ENCODE peak calls at places on chromosomes 1 and 21, in six cellular contexts. Y is HEK293T, N is IMR-90, W is GM12878, E is K562, S is HepG2. I is an unnamed sample.

GRCh38 chr1:185652348-185652747 is 81.8 kb upstream of the HMCN1 start:
- DNase-seq in N (no peak), E (no peak), W (no peak), Y (peak), S (peak), I (peak)

GRCh38 chr21:18772404-18772803 is 368.8 kb upstream of the TMPRSS15 start:
- DNase-seq in S (no peak), W (no peak), E (no peak), N (no peak), Y (no peak), I (no peak)

GRCh38 chr1:56375184-56375837 is 204.1 kb downstream of the PLPP3 start:
- DNase-seq in N (peak), W (no peak), Y (no peak), S (no peak), E (no peak), I (no peak)

GRCh38 chr1:47725000-47725731 is 272.0 kb downstream of the TRABD2B start:
- DNase-seq in S (no peak), Y (no peak), N (no peak), W (no peak), E (peak), I (peak)

GRCh38 chr1:5424802-5425201 is 567.4 kb downstream of the NPHP4 start:
- DNase-seq in E (no peak), N (no peak), W (no peak), S (no peak), Y (no peak), I (no peak)

GRCh38 chr1:25199876-25200620 is 32.3 kb downstream of the SYF2 start:
- DNase-seq in W (no peak), S (no peak), N (no peak), E (no peak), Y (no peak), I (no peak)

GRCh38 chr1:171563675-171564074 is 58.4 kb upstream of the MYOCOS start:
- DNase-seq in N (peak), E (no peak), Y (no peak), W (no peak), S (no peak), I (no peak)

GRCh38 chr21:20783611-20784010 is 214.6 kb upstream of the NCAM2 start:
- DNase-seq in S (no peak), Y (no peak), N (no peak), W (no peak), E (no peak), I (no peak)

GRCh38 chr1:51916587-51917405 is 38.3 kb upstream of the NRDC start:
- DNase-seq in N (peak), W (no peak), S (no peak), E (no peak), Y (no peak), I (no peak)

GRCh38 chr1:43441166-43441893 is 12.4 kb downstream of the HYI start:
- DNase-seq in E (no peak), S (no peak), Y (no peak), W (no peak), N (no peak), I (no peak)

GRCh38 chr1:206463911-206464310 is 6.4 kb upstream of the IKBKE start:
- DNase-seq in W (no peak), Y (no peak), N (no peak), E (no peak), S (no peak), I (no peak)

GRCh38 chr1:206466840-206467649 is 3.2 kb upstream of the IKBKE start:
- DNase-seq in Y (no peak), W (no peak), N (no peak), S (no peak), E (no peak), I (no peak)

GRCh38 chr1:206465951-206466350 is 4.3 kb upstream of the IKBKE start:
- DNase-seq in E (no peak), W (no peak), Y (no peak), S (no peak), N (no peak), I (no peak)

GRCh38 chr1:206463137-206463536 is 7.1 kb upstream of the IKBKE start:
- DNase-seq in W (no peak), N (no peak), E (no peak), S (no peak), Y (no peak), I (no peak)

DNA sequence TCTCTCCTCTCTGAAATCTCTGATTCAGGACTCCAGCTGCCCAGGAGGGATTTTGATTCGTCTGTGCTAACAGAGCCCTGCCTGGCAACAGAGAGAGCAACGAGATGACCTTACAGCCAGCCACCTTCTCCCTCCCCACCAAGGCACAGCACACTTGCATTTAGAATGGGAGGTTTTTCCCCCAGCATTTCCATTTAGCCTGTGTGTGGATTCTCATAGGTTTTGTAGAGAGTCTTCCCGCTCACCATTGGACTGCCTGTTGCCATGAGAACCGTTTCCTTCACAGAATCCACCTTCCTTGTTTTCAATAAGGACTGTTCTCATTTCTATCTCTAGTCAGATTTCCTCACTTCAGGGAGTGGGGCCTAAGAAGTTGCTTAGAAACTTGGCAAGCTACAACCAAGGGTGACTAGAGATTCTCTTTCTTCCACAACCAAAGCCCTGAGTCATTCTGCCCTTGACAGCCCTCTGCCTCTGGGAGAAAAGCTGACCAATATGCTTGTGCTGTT is 5.8 kb upstream of the IKBKE start:
- DNase-seq in S (no peak), W (no peak), Y (no peak), N (peak), E (no peak), I (peak)
- TF ChIP-seq BHLHE40 in S (no peak), W (no peak), Y (no peak), N (no peak), E (no peak), I (no peak)

GRCh38 chr21:27805696-27806095 is 838.8 kb upstream of the ADAMTS5 start:
- DNase-seq in Y (no peak), N (no peak), S (no peak), W (no peak), E (no peak), I (no peak)
- TF ChIP-seq BHLHE40 in Y (no peak), N (no peak), S (no peak), W (no peak), E (no peak), I (no peak)

GRCh38 chr21:46065215-46065992 is 32.5 kb upstream of the COL6A2 start:
- DNase-seq in Y (no peak), E (no peak), W (no peak), N (peak), S (no peak), I (no peak)
- TF ChIP-seq BHLHE40 in Y (no peak), E (no peak), W (no peak), N (no peak), S (no peak), I (no peak)

GRCh38 chr21:32949701-32950100 is 76.0 kb upstream of the OLIG2 start:
- DNase-seq in N (no peak), E (no peak), S (no peak), Y (no peak), W (no peak), I (no peak)
- TF ChIP-seq BHLHE40 in N (no peak), E (no peak), S (no peak), Y (no peak), W (no peak), I (no peak)

GRCh38 chr1:200479816-200480215 is 70.0 kb upstream of the ZNF281 start:
- DNase-seq in N (no peak), W (no peak), E (no peak), S (no peak), Y (no peak), I (no peak)

GRCh38 chr1:200486634-200487033 is 76.8 kb upstream of the ZNF281 start:
- DNase-seq in Y (no peak), S (no peak), W (no peak), E (no peak), N (no peak), I (no peak)

GRCh38 chr1:200487650-200488049 is 77.8 kb upstream of the ZNF281 start:
- DNase-seq in W (no peak), Y (no peak), E (no peak), N (no peak), S (no peak), I (no peak)

GRCh38 chr1:200478945-200479558 is 69.2 kb upstream of the ZNF281 start:
- DNase-seq in S (no peak), Y (no peak), E (no peak), W (no peak), N (no peak), I (no peak)

GRCh38 chr1:200483491-200484143 is 73.8 kb upstream of the ZNF281 start:
- DNase-seq in E (peak), W (peak), Y (peak), S (peak), N (peak), I (peak)
- TF ChIP-seq BHLHE40 in E (no peak), W (peak), Y (no peak), S (no peak), N (peak), I (no peak)

GRCh38 chr1:160168609-160169369 is 17.4 kb downstream of the ATP1A4 start:
- DNase-seq in W (no peak), S (no peak), Y (no peak), E (no peak), N (no peak), I (no peak)

GRCh38 chr1:160166459-160166858 is 15.1 kb downstream of the ATP1A4 start:
- DNase-seq in E (no peak), W (no peak), S (no peak), Y (no peak), N (no peak), I (no peak)

GRCh38 chr1:160168016-160168415 is 16.6 kb downstream of the ATP1A4 start:
- DNase-seq in Y (no peak), S (no peak), N (no peak), E (no peak), W (no peak), I (no peak)

GRCh38 chr1:160167056-160167455 is 15.7 kb downstream of the ATP1A4 start:
- DNase-seq in Y (no peak), S (no peak), W (no peak), N (no peak), E (no peak), I (no peak)

DNA sequence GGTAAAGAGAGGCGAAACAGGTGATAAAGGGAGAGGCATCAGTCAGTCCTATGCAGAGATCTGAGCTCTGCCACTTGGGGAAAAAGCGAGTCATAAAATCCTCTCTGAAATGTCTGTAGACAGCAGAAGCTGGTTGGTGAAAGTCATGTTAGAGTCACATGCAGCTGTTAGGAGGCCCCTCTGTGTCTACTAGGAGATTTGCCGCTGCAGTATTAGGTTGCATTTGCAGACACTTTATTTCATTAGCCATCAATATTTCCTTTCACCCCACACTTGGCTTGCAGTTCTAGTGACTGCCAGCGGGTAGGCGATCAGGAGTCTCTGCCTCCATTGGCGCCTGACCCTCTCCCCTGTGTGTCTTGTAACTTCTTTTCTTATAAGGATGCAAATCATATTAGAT is 16.2 kb downstream of the ATP1A4 start:
- DNase-seq in S (no peak), E (no peak), Y (peak), W (no peak), N (peak), I (no peak)
- TF ChIP-seq BHLHE40 in S (no peak), E (no peak), Y (no peak), W (no peak), N (no peak), I (no peak)

DNA sequence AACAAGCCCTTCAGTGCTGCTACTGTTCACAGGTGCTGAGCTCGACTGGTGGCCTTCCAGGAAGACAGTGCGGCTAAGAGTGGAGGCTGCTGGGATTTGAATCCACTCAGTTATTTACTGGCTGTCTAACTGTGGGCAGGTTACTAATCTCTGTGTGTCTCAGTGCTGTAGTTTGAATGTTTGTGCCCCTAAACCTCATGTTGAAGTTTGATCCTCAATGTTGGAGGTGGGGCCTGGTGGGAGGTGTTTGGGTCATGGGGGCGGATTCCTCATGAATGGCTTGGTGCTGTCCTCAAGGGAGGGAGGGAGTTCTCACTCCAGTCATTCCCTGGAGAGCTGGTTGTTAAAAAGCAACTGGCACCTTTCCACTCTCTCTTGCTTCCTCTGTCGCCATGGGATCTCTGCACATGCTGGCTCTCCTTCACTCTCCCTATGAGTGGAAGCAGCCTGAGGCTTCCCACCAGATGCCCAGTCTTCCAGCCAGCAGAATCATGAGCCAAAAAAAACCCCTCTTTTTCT is 334.8 kb downstream of the RPS6KC1 start:
- DNase-seq in Y (no peak), N (no peak), E (no peak), S (peak), W (no peak), I (no peak)
- TF ChIP-seq BHLHE40 in Y (no peak), N (no peak), E (no peak), S (no peak), W (no peak), I (no peak)

DNA sequence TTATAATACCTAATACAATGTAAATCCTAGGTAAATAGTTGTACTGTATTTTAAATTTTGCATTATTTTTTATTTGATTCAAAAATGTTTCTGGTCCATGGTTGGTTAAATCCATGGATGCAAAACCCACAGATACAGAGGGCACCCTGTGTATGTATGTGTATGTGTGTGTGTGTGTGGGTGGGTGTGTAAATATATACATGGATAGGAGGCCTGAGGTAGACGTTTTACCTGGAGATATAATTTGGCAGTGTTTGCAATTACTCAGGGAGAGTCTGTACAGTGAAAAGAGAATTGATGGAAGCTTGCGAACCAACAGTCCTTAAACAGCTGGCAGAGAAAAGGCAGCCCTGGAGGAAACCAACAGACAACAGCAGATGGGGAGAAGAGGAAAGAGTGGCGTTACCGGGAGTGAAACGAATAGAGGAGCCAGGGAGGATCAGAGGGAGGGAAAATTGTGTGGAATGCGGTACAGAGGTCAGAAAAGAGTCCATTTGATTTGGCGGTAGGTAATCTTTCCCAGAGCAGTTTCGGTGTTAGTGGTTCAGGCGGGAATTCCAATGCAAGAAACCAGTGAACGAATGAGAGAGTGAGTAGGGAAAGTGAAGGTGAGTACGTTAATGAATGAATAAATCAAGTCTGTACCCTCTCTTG is 47.9 kb upstream of the NBL1 start:
- DNase-seq in E (peak), Y (peak), S (no peak), N (peak), W (no peak), I (peak)
- TF ChIP-seq BHLHE40 in E (peak), Y (peak), S (peak), N (peak), W (peak), I (no peak)

I was measured in A549.